ENCODE peak calls at places on chromosomes 11 and 22, in five cellular contexts. One of them, this sample, is unnamed.
A peak's percentile ranks its signal among the peaks of the same experiment; 100 is the strongest.

GRCh38 chr11:65611028-65611757 is 2.8 kb downstream of the MAP3K11 start:
- DNase-seq in colonic mucosa: no peak
- DNase-seq in AG04450: no peak
- DNase-seq in AG10803: no peak
- DNase-seq in heart right ventricle: peak; percentile 81
- DNase-seq in this sample: no peak

GRCh38 chr11:75100314-75100713 is 3.6 kb upstream of the OR2AT4 start:
- DNase-seq in colonic mucosa: no peak
- DNase-seq in AG04450: peak; percentile 10
- DNase-seq in AG10803: peak; percentile 30
- DNase-seq in heart right ventricle: no peak
- DNase-seq in this sample: no peak

GRCh38 chr22:33438273-33438672 is 380.1 kb upstream of the SYN3 start:
- DNase-seq in colonic mucosa: no peak
- DNase-seq in AG04450: peak; percentile 36
- DNase-seq in AG10803: peak; percentile 77
- DNase-seq in heart right ventricle: no peak
- DNase-seq in this sample: no peak

GRCh38 chr22:38750638-38751037 is 5.2 kb downstream of the SUN2 start:
- DNase-seq in colonic mucosa: no peak
- DNase-seq in AG04450: no peak
- DNase-seq in AG10803: no peak
- DNase-seq in heart right ventricle: no peak
- DNase-seq in this sample: no peak

GRCh38 chr11:61853698-61854169 is 25.6 kb downstream of the FADS2 start:
- DNase-seq in colonic mucosa: no peak
- DNase-seq in AG04450: no peak
- DNase-seq in AG10803: no peak
- DNase-seq in heart right ventricle: no peak
- DNase-seq in this sample: peak; percentile 85

GRCh38 chr11:73564903-73565302 is 33.0 kb downstream of the FAM168A start:
- DNase-seq in colonic mucosa: no peak
- DNase-seq in AG04450: no peak
- DNase-seq in AG10803: no peak
- DNase-seq in heart right ventricle: no peak
- DNase-seq in this sample: no peak

GRCh38 chr11:62337682-62338181 is 484 bp downstream of the ASRGL1 start:
- DNase-seq in colonic mucosa: peak; percentile 49
- DNase-seq in AG04450: no peak
- DNase-seq in AG10803: no peak
- DNase-seq in heart right ventricle: peak; percentile 7
- DNase-seq in this sample: peak; percentile 27

GRCh38 chr11:1946812-1947480 is at the start of gene MRPL23:
- DNase-seq in colonic mucosa: no peak
- DNase-seq in AG04450: no peak
- DNase-seq in AG10803: no peak
- DNase-seq in heart right ventricle: no peak
- DNase-seq in this sample: no peak

GRCh38 chr11:94002226-94002625 is 18.9 kb upstream of the HEPHL1 start:
- DNase-seq in colonic mucosa: no peak
- DNase-seq in AG04450: no peak
- DNase-seq in AG10803: peak; percentile 2
- DNase-seq in heart right ventricle: no peak
- DNase-seq in this sample: no peak

GRCh38 chr11:77047007-77047927 is 13.1 kb downstream of the B3GNT6 start:
- DNase-seq in colonic mucosa: peak; percentile 90
- DNase-seq in AG04450: peak; percentile 79
- DNase-seq in AG10803: peak; percentile 90
- DNase-seq in heart right ventricle: peak; percentile 91
- DNase-seq in this sample: peak; percentile 77
- H3K4me3 ChIP-seq in colonic mucosa: peak overlapping the region; percentile 26
- H3K4me3 ChIP-seq in AG04450: peak overlapping the region; percentile 59
- H3K4me3 ChIP-seq in AG10803: peak overlapping the region; percentile 57
- H3K4me3 ChIP-seq in heart right ventricle: no peak overlapping the region
- H3K4me3 ChIP-seq in this sample: no peak overlapping the region

GRCh38 chr11:3049430-3050243 is 7.6 kb downstream of the CARS1 start:
- DNase-seq in colonic mucosa: peak; percentile 60
- DNase-seq in AG04450: peak; percentile 94
- DNase-seq in AG10803: peak; percentile 96
- DNase-seq in heart right ventricle: peak; percentile 43
- DNase-seq in this sample: peak; percentile 35

GRCh38 chr11:3050386-3051325 is 6.6 kb downstream of the CARS1 start:
- DNase-seq in colonic mucosa: no peak
- DNase-seq in AG04450: no peak
- DNase-seq in AG10803: no peak
- DNase-seq in heart right ventricle: no peak
- DNase-seq in this sample: no peak

GRCh38 chr11:3052567-3052966 is 4.7 kb downstream of the CARS1 start:
- DNase-seq in colonic mucosa: no peak
- DNase-seq in AG04450: no peak
- DNase-seq in AG10803: no peak
- DNase-seq in heart right ventricle: no peak
- DNase-seq in this sample: no peak

GRCh38 chr11:3052109-3052479 is 5.1 kb downstream of the CARS1 start:
- DNase-seq in colonic mucosa: no peak
- DNase-seq in AG04450: no peak
- DNase-seq in AG10803: no peak
- DNase-seq in heart right ventricle: no peak
- DNase-seq in this sample: no peak

GRCh38 chr11:3051435-3052108 is 5.7 kb downstream of the CARS1 start:
- DNase-seq in colonic mucosa: no peak
- DNase-seq in AG04450: no peak
- DNase-seq in AG10803: no peak
- DNase-seq in heart right ventricle: no peak
- DNase-seq in this sample: no peak
- TF ChIP-seq CTCF in colonic mucosa: no peak
- TF ChIP-seq CTCF in AG04450: peak; percentile 44
- TF ChIP-seq CTCF in AG10803: peak; percentile 10
- TF ChIP-seq CTCF in heart right ventricle: no peak
- TF ChIP-seq CTCF in this sample: no peak

GRCh38 chr11:48093323-48093722 is 113.0 kb downstream of the PTPRJ start:
- DNase-seq in colonic mucosa: no peak
- DNase-seq in AG04450: no peak
- DNase-seq in AG10803: no peak
- DNase-seq in heart right ventricle: no peak
- DNase-seq in this sample: no peak
- H3K4me3 ChIP-seq in colonic mucosa: no peak overlapping the region
- H3K4me3 ChIP-seq in AG04450: no peak overlapping the region
- H3K4me3 ChIP-seq in AG10803: no peak overlapping the region
- H3K4me3 ChIP-seq in heart right ventricle: no peak overlapping the region
- H3K4me3 ChIP-seq in this sample: no peak overlapping the region

DNA sequence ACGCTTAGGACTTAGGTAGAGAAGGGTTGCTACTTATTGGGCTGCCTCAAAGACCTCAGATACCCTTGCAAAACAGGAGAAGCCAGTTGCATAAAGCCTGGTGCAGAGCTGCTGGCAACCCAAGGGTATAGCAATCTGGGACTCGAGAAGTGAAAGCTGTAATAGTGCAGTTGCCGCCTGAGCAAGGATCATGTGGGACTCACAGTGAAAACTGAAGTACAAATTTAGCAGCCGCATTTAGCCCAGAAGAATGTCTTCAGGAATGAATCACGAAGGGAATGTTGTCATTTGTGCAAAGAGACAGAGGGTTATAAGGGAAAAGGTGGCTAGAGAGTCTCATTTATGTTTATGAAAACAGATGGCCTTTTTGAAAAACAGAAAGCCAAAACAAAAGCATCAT is 267.2 kb downstream of the TENM4 start:
- DNase-seq in colonic mucosa: no peak
- DNase-seq in AG04450: no peak
- DNase-seq in AG10803: peak; percentile 89
- DNase-seq in heart right ventricle: peak; percentile 36
- DNase-seq in this sample: no peak
- TF ChIP-seq CTCF in colonic mucosa: no peak
- TF ChIP-seq CTCF in AG04450: no peak
- TF ChIP-seq CTCF in AG10803: peak; percentile 15
- TF ChIP-seq CTCF in heart right ventricle: no peak
- TF ChIP-seq CTCF in this sample: no peak

GRCh38 chr11:19244621-19245020 is 3.9 kb upstream of the E2F8 start:
- DNase-seq in colonic mucosa: no peak
- DNase-seq in AG04450: no peak
- DNase-seq in AG10803: no peak
- DNase-seq in heart right ventricle: no peak
- DNase-seq in this sample: no peak

GRCh38 chr11:19244084-19244483 is 3.3 kb upstream of the E2F8 start:
- DNase-seq in colonic mucosa: peak; percentile 45
- DNase-seq in AG04450: no peak
- DNase-seq in AG10803: peak; percentile 48
- DNase-seq in heart right ventricle: no peak
- DNase-seq in this sample: peak; percentile 12

GRCh38 chr11:19242184-19242932 is 1.6 kb upstream of the E2F8 start:
- DNase-seq in colonic mucosa: peak; percentile 34
- DNase-seq in AG04450: no peak
- DNase-seq in AG10803: no peak
- DNase-seq in heart right ventricle: no peak
- DNase-seq in this sample: peak; percentile 12

GRCh38 chr11:19243601-19244000 is 2.9 kb upstream of the E2F8 start:
- DNase-seq in colonic mucosa: no peak
- DNase-seq in AG04450: no peak
- DNase-seq in AG10803: no peak
- DNase-seq in heart right ventricle: no peak
- DNase-seq in this sample: no peak

GRCh38 chr11:19243143-19243542 is 2.4 kb upstream of the E2F8 start:
- DNase-seq in colonic mucosa: peak; percentile 37
- DNase-seq in AG04450: no peak
- DNase-seq in AG10803: no peak
- DNase-seq in heart right ventricle: no peak
- DNase-seq in this sample: no peak
- H3K4me3 ChIP-seq in colonic mucosa: no peak overlapping the region
- H3K4me3 ChIP-seq in AG04450: no peak overlapping the region
- H3K4me3 ChIP-seq in AG10803: no peak overlapping the region
- H3K4me3 ChIP-seq in heart right ventricle: no peak overlapping the region
- H3K4me3 ChIP-seq in this sample: no peak overlapping the region

DNA sequence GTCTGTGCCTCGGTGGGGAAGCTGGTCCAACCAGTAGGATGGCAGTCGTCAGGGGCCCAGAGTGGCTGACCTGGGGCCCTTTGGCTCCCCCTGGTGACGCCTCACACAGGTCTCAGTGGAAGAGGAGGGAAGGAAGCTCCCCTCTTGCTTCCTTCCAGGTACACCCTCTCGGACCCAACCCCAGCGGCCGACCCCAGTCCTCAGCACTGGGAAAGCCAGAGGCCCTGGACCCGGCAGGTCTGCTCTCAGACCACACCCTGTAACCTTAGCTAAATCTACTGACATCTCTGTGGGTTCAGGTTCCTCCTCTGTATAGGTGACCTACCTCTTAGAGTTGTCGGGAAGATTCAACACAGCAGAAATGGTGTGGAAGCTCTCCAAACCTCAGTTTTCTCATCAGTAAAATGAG is 3.4 kb upstream of the SCUBE1 start:
- DNase-seq in colonic mucosa: peak; percentile 65
- DNase-seq in AG04450: no peak
- DNase-seq in AG10803: no peak
- DNase-seq in heart right ventricle: peak; percentile 47
- DNase-seq in this sample: peak; percentile 67
- TF ChIP-seq CTCF in colonic mucosa: peak; percentile 55
- TF ChIP-seq CTCF in AG04450: peak; percentile 67
- TF ChIP-seq CTCF in AG10803: peak; percentile 67
- TF ChIP-seq CTCF in heart right ventricle: peak; percentile 84
- TF ChIP-seq CTCF in this sample: peak; percentile 35

DNA sequence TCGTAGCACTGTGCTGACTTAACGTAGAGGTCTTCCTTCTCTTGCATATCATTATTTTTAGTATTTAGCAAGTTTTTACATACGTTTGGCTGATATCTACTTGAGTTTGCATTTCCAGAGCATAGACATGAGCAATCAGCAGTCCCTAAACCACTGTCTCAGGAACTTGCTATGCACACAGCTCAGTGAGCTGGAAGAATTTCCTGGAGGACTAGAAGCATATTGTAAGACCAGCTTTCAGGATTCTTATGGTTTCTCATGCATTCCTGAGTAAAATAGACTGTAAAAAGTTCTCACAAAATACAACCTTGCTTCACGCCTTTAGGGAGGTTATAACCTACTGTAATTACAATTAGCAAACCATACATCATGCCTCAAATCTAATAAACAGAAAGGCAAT is 226.7 kb upstream of the PDGFD start:
- DNase-seq in colonic mucosa: no peak
- DNase-seq in AG04450: peak; percentile 7
- DNase-seq in AG10803: peak; percentile 58
- DNase-seq in heart right ventricle: no peak
- DNase-seq in this sample: no peak
- H3K4me3 ChIP-seq in colonic mucosa: no peak overlapping the region
- H3K4me3 ChIP-seq in AG04450: no peak overlapping the region
- H3K4me3 ChIP-seq in AG10803: no peak overlapping the region
- H3K4me3 ChIP-seq in heart right ventricle: no peak overlapping the region
- H3K4me3 ChIP-seq in this sample: no peak overlapping the region